ENCODE peak calls at places on chromosomes 2 and 18, in five cellular contexts. F is nephron progenitor cell, K is natural killer cell, B is choroid plexus epithelial cell, Y is tibial nerve. P is an unnamed sample.
A peak's percentile ranks its signal among the peaks of the same experiment; 100 is the strongest.

GRCh38 chr2:29841386-29842004 is 79.9 kb downstream of the ALK start:
- DNase-seq in B (peak; percentile 61), Y (no peak), K (no peak), F (peak; percentile 47), P (peak; percentile 46)

GRCh38 chr2:85903849-85904248 is 15.1 kb upstream of the ST3GAL5 start:
- DNase-seq in F (no peak), K (no peak), B (no peak), Y (no peak), P (no peak)

GRCh38 chr2:222319576-222320440 is 21.0 kb upstream of the PAX3 start:
- DNase-seq in B (peak; percentile 9), Y (no peak), F (peak; percentile 60), K (no peak), P (peak; percentile 20)

GRCh38 chr2:145091967-145092366 is 572.0 kb upstream of the ZEB2 start:
- DNase-seq in B (no peak), F (no peak), Y (no peak), K (no peak), P (peak; percentile 30)

GRCh38 chr2:180647651-180648050 is 332.8 kb upstream of the UBE2E3 start:
- DNase-seq in Y (no peak), B (peak; percentile 30), F (no peak), K (no peak), P (no peak)

GRCh38 chr2:79219383-79219988 is 59.9 kb upstream of the REG3A start:
- DNase-seq in K (no peak), Y (no peak), B (peak; percentile 56), F (peak; percentile 47), P (peak; percentile 40)

GRCh38 chr18:48922203-48922800 is 28.5 kb downstream of the SMAD7 start:
- DNase-seq in F (no peak), B (no peak), K (no peak), Y (no peak), P (no peak)

GRCh38 chr2:30235859-30236535 is 4.7 kb downstream of the LBH start:
- DNase-seq in Y (no peak), F (no peak), B (no peak), K (no peak), P (no peak)

GRCh38 chr2:177207101-177207500 is 5.5 kb upstream of the HNRNPA3 start:
- DNase-seq in B (no peak), F (no peak), K (no peak), Y (no peak), P (no peak)

GRCh38 chr2:109613922-109614714 is at the start of the genes SEPTIN10 and SOWAHC:
- DNase-seq in Y (peak; percentile 94), K (peak; percentile 70), F (peak; percentile 97), B (peak; percentile 100), P (peak; percentile 99)
- TF ChIP-seq CTCF in Y (peak; percentile 35), K (no peak), F (no peak), B (no peak), P (no peak)

DNA sequence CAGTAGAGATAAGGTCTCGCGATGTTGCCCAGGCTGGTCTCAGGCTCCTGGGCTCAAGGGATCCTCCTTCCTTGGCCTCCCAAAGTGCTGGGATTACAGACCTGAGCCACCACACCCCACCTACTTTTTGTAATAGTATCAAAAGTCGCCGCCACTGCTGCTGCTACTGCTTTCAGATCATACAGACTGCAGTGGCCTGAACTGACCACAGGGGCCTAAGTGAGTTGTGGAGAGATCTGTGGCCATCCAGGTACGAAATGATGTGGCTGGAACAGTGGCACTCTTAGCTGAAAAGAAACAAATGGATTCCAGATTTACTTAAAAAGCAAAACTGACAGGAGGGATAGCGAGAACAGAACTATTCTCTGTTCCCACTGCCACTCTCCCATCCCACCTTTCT is 32.9 kb upstream of the POMC start:
- DNase-seq in K (no peak), F (no peak), Y (no peak), B (peak; percentile 38), P (peak; percentile 5)
- TF ChIP-seq CTCF in K (no peak), F (peak; percentile 26), Y (no peak), B (peak; percentile 55), P (no peak)

GRCh38 chr2:97774425-97774824 is 61.0 kb downstream of the ZAP70 start:
- DNase-seq in K (no peak), F (peak; percentile 49), B (peak; percentile 23), Y (no peak), P (peak; percentile 19)
- TF ChIP-seq CTCF in K (no peak), F (peak; percentile 41), B (peak; percentile 56), Y (no peak), P (peak; percentile 28)

GRCh38 chr18:25957017-25957416 is 133.4 kb downstream of the SS18 start:
- DNase-seq in Y (no peak), F (no peak), B (no peak), K (no peak), P (no peak)

GRCh38 chr18:25950321-25950720 is 140.1 kb downstream of the SS18 start:
- DNase-seq in Y (no peak), B (no peak), K (no peak), F (no peak), P (no peak)

GRCh38 chr18:25953111-25953510 is 137.3 kb downstream of the SS18 start:
- DNase-seq in Y (no peak), B (no peak), F (no peak), K (no peak), P (no peak)
- TF ChIP-seq CTCF in Y (no peak), B (no peak), F (no peak), K (no peak), P (no peak)

GRCh38 chr2:43542285-43542933 is 53.4 kb downstream of the THADA start:
- DNase-seq in K (no peak), Y (no peak), B (peak; percentile 75), F (no peak), P (peak; percentile 64)
- TF ChIP-seq CTCF in K (peak; percentile 68), Y (peak; percentile 76), B (peak; percentile 47), F (peak; percentile 53), P (peak; percentile 40)

GRCh38 chr2:240565267-240566202 is 2.7 kb upstream of the RNPEPL1 start:
- DNase-seq in B (peak; percentile 38), Y (peak; percentile 40), F (peak; percentile 12), K (peak; percentile 93), P (peak; percentile 83)

GRCh38 chr2:240567137-240567871 is 980 bp upstream of the RNPEPL1 start:
- DNase-seq in B (peak; percentile 27), F (no peak), K (peak; percentile 55), Y (peak; percentile 13), P (peak; percentile 47)

GRCh38 chr2:240566203-240567136 is 1.8 kb upstream of the RNPEPL1 start:
- DNase-seq in Y (peak; percentile 88), K (peak; percentile 91), B (peak; percentile 87), F (peak; percentile 92), P (peak; percentile 91)

GRCh38 chr2:240564191-240564570 is 4.0 kb downstream of the DUSP28 start:
- DNase-seq in Y (no peak), F (no peak), K (no peak), B (no peak), P (no peak)

DNA sequence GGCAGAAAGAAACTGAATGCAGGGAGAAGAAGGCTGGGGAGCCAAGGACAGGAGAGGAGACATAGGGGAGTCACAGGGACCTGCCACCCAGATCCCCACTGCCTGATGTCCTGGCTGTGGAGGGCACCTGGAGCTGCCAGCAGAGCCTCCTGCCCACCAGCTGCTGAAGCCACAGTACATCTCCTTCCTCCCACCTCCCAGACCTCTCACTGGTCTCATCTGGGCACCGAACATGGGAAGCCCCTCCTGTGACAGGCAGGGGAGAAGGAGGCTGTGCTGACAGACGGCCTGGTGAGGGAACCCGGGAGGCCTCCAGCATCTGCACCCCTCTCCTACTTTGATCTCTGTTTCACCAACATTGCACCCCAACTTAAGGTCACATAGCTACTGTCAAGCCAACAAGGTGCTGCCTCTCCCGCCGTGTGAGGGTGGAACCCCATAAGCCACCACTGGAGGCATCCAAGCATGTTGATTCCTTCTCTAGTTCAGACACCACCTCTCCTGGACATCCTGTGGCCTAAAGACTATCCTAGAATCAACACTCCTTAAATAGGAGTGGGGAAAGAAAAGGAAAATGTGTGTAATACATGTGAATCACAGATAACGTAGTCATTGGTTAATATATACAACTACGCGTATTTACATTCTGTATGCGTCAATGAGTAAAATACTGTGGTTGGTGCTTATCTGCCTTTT is 3.6 kb upstream of the RNPEPL1 start:
- DNase-seq in B (peak; percentile 55), F (no peak), Y (no peak), K (no peak), P (no peak)
- TF ChIP-seq CTCF in B (peak; percentile 41), F (no peak), Y (no peak), K (no peak), P (no peak)

GRCh38 chr18:58590231-58590630 is 38.7 kb downstream of the ALPK2 start:
- DNase-seq in Y (no peak), B (peak; percentile 95), K (no peak), F (peak; percentile 41), P (no peak)
- TF ChIP-seq CTCF in Y (no peak), B (peak; percentile 12), K (no peak), F (no peak), P (no peak)

DNA sequence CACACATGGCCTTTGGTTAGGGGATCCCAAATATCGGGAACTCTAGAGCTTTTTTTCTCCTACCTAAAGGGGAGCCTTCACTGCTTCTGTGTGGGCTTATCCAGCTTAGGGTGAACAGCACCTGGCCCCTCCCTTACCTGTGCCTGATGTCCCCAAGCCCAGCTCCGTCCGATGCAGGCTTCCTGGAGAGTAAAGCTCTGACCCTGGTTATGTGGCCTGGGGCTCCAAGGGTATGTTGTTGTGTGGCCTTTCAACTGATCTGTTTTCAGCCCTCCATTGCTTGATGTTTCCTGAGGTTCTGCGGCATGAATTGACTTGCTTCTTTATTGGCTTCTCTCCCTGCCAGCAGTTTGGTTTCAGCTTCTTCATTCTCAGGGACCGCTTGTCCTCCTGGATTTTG is 66.0 kb downstream of the RAB31 start:
- DNase-seq in K (no peak), F (no peak), Y (no peak), B (no peak), P (no peak)
- TF ChIP-seq CTCF in K (no peak), F (no peak), Y (no peak), B (no peak), P (no peak)

DNA sequence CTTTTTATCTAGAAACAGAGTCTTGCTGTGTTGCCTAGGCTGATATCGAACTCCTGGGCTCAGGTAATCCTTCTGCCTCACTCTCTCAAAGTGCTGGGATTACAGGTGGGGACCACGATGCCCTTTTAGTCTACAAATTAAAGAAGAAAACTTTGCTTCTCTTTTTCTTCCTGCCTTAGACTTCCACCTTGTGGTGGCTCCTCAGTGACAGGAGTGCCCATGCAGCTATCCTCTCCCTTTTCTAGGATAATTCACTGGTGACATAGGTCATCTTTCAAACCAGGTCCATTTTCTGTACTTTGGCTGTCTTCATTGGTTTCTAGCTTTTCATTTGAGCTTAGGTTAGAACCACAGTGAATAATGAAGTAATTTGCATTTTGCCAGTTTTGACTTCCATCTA is 13.6 kb downstream of the DCAF17 start:
- DNase-seq in B (no peak), K (no peak), Y (no peak), F (no peak), P (peak; percentile 10)
- TF ChIP-seq CTCF in B (peak; percentile 7), K (no peak), Y (no peak), F (no peak), P (no peak)

GRCh38 chr2:68244456-68244855 is 7.9 kb downstream of the PPP3R1 start:
- DNase-seq in B (no peak), Y (no peak), K (no peak), F (no peak), P (no peak)
- TF ChIP-seq CTCF in B (no peak), Y (no peak), K (no peak), F (no peak), P (no peak)

P was measured in MCF 10A.